ENCODE peak calls at places on chromosomes 16 and 17, in six cellular contexts. One of them, this sample, is unnamed.

GRCh38 chr16:54165174-54165911 is 121.2 kb downstream of the IRX3 start:
- DNase-seq in IMR-90: no peak
- DNase-seq in activated naive CD4-positive, alpha-beta T cell: no peak
- DNase-seq in activated CD4-positive, alpha-beta T cell treated with anti-CD3 and anti-CD28 coated beads, Interleukin-2, amount 10 ng/mL, durations not matched to agents 7 days and 5 days: no peak
- DNase-seq in left kidney: no peak
- DNase-seq in SHP77 treated with DMSO at 0.1 percent for 48 hours: no peak
- DNase-seq in this sample: no peak

GRCh38 chr17:40910441-40910841 is 25.4 kb upstream of the KRT20 start:
- DNase-seq in IMR-90: peak; percentile 55
- DNase-seq in activated naive CD4-positive, alpha-beta T cell: no peak
- DNase-seq in activated CD4-positive, alpha-beta T cell treated with anti-CD3 and anti-CD28 coated beads, Interleukin-2, amount 10 ng/mL, durations not matched to agents 7 days and 5 days: no peak
- DNase-seq in left kidney: no peak
- DNase-seq in SHP77 treated with DMSO at 0.1 percent for 48 hours: no peak
- DNase-seq in this sample: no peak

GRCh38 chr17:379531-380200 is 27.1 kb upstream of the RPH3AL start:
- DNase-seq in IMR-90: no peak
- DNase-seq in activated naive CD4-positive, alpha-beta T cell: no peak
- DNase-seq in activated CD4-positive, alpha-beta T cell treated with anti-CD3 and anti-CD28 coated beads, Interleukin-2, amount 10 ng/mL, durations not matched to agents 7 days and 5 days: no peak
- DNase-seq in left kidney: no peak
- DNase-seq in SHP77 treated with DMSO at 0.1 percent for 48 hours: no peak
- DNase-seq in this sample: no peak

GRCh38 chr17:52158450-52159042 is at the start of gene CA10:
- DNase-seq in IMR-90: no peak
- DNase-seq in activated naive CD4-positive, alpha-beta T cell: no peak
- DNase-seq in activated CD4-positive, alpha-beta T cell treated with anti-CD3 and anti-CD28 coated beads, Interleukin-2, amount 10 ng/mL, durations not matched to agents 7 days and 5 days: no peak
- DNase-seq in left kidney: peak; percentile 68
- DNase-seq in SHP77 treated with DMSO at 0.1 percent for 48 hours: no peak
- DNase-seq in this sample: no peak

GRCh38 chr17:42414782-42415409 is 8.2 kb downstream of the CAVIN1 start:
- DNase-seq in IMR-90: no peak
- DNase-seq in activated naive CD4-positive, alpha-beta T cell: peak; percentile 25
- DNase-seq in activated CD4-positive, alpha-beta T cell treated with anti-CD3 and anti-CD28 coated beads, Interleukin-2, amount 10 ng/mL, durations not matched to agents 7 days and 5 days: peak; percentile 71
- DNase-seq in left kidney: no peak
- DNase-seq in SHP77 treated with DMSO at 0.1 percent for 48 hours: no peak
- DNase-seq in this sample: peak; percentile 78

GRCh38 chr16:24523569-24523968 is 15.8 kb upstream of the RBBP6 start:
- DNase-seq in IMR-90: no peak
- DNase-seq in activated naive CD4-positive, alpha-beta T cell: no peak
- DNase-seq in activated CD4-positive, alpha-beta T cell treated with anti-CD3 and anti-CD28 coated beads, Interleukin-2, amount 10 ng/mL, durations not matched to agents 7 days and 5 days: no peak
- DNase-seq in left kidney: peak; percentile 57
- DNase-seq in SHP77 treated with DMSO at 0.1 percent for 48 hours: no peak
- DNase-seq in this sample: no peak

GRCh38 chr16:79610771-79611170 is 10.2 kb upstream of the MAF start:
- DNase-seq in IMR-90: no peak
- DNase-seq in activated naive CD4-positive, alpha-beta T cell: no peak
- DNase-seq in activated CD4-positive, alpha-beta T cell treated with anti-CD3 and anti-CD28 coated beads, Interleukin-2, amount 10 ng/mL, durations not matched to agents 7 days and 5 days: no peak
- DNase-seq in left kidney: no peak
- DNase-seq in SHP77 treated with DMSO at 0.1 percent for 48 hours: no peak
- DNase-seq in this sample: no peak

GRCh38 chr17:18182190-18182977 is 1.2 kb upstream of the ALKBH5 start:
- DNase-seq in IMR-90: no peak
- DNase-seq in activated naive CD4-positive, alpha-beta T cell: no peak
- DNase-seq in activated CD4-positive, alpha-beta T cell treated with anti-CD3 and anti-CD28 coated beads, Interleukin-2, amount 10 ng/mL, durations not matched to agents 7 days and 5 days: peak; percentile 15
- DNase-seq in left kidney: peak; percentile 55
- DNase-seq in SHP77 treated with DMSO at 0.1 percent for 48 hours: no peak
- DNase-seq in this sample: no peak

GRCh38 chr16:82653550-82654511 is 27.1 kb downstream of the CDH13 start:
- DNase-seq in IMR-90: peak; percentile 95
- DNase-seq in activated naive CD4-positive, alpha-beta T cell: no peak
- DNase-seq in activated CD4-positive, alpha-beta T cell treated with anti-CD3 and anti-CD28 coated beads, Interleukin-2, amount 10 ng/mL, durations not matched to agents 7 days and 5 days: peak; percentile 70
- DNase-seq in left kidney: peak; percentile 49
- DNase-seq in SHP77 treated with DMSO at 0.1 percent for 48 hours: no peak
- DNase-seq in this sample: no peak

GRCh38 chr16:47043200-47043599 is 69.7 kb upstream of the DNAJA2 start:
- DNase-seq in IMR-90: no peak
- DNase-seq in activated naive CD4-positive, alpha-beta T cell: no peak
- DNase-seq in activated CD4-positive, alpha-beta T cell treated with anti-CD3 and anti-CD28 coated beads, Interleukin-2, amount 10 ng/mL, durations not matched to agents 7 days and 5 days: no peak
- DNase-seq in left kidney: no peak
- DNase-seq in SHP77 treated with DMSO at 0.1 percent for 48 hours: no peak
- DNase-seq in this sample: no peak

This sample was measured in Kasumi-1.